ENCODE peak calls at places on chromosome 15, in ten cellular contexts. A is upper lobe of left lung; W is NCI-H2081 treated with DMSO at 0.1 percent for 48 hours; K is stimulated activated CD8-positive, alpha-beta memory T cell treated with anti-CD3 and anti-CD28 coated beads, Interleukin-15, amount 100 ng/mL, for 4 hours; C is anterior cingulate cortex; M is stimulated activated naive CD4-positive, alpha-beta T cell; I is heart left ventricle; T is PC-3; G is AG09309; Y is NCI-H2171 treated with DMSO at 0.1 percent for 48 hours. L is an unnamed sample.

GRCh38 chr15:83848315-83849050 is 194.6 kb downstream of the ADAMTSL3 start:
- DNase-seq in A (no peak), W (no peak), K (no peak), C (no peak), M (no peak), I (no peak), T (peak; percentile 82), G (peak; percentile 58), Y (no peak), L (no peak)

GRCh38 chr15:86829251-86829650 is 749.6 kb downstream of the AGBL1 start:
- DNase-seq in A (no peak), W (no peak), K (no peak), C (no peak), M (no peak), I (no peak), T (no peak), G (no peak), Y (peak; percentile 61), L (no peak)

GRCh38 chr15:30917013-30917412 is 13.3 kb downstream of the FAN1 start:
- DNase-seq in A (no peak), W (no peak), K (no peak), C (no peak), M (no peak), I (no peak), T (no peak), G (no peak), Y (no peak), L (no peak)

GRCh38 chr15:40664909-40665308 is 30.1 kb upstream of the RAD51 start:
- DNase-seq in A (no peak), W (no peak), K (no peak), C (no peak), M (no peak), I (no peak), T (no peak), G (no peak), Y (no peak), L (no peak)

GRCh38 chr15:38746211-38746610 is 181.6 kb upstream of the RASGRP1 start:
- DNase-seq in A (no peak), W (no peak), K (no peak), C (no peak), M (no peak), I (no peak), T (no peak), G (no peak), Y (no peak), L (no peak)

GRCh38 chr15:71716990-71717389 is 93.4 kb upstream of the NR2E3 start:
- DNase-seq in A (no peak), W (no peak), K (no peak), C (no peak), M (no peak), I (no peak), T (peak; percentile 35), G (peak; percentile 14), Y (no peak), L (no peak)

GRCh38 chr15:93987068-93987467 is 244.3 kb upstream of the MCTP2 start:
- DNase-seq in A (no peak), W (no peak), K (no peak), C (no peak), M (no peak), I (no peak), T (no peak), G (no peak), Y (no peak), L (no peak)

GRCh38 chr15:58521293-58521991 is 89.7 kb downstream of the LIPC start:
- DNase-seq in A (peak; percentile 81), W (no peak), K (no peak), C (no peak), M (no peak), I (no peak), T (peak; percentile 93), G (no peak), Y (no peak), L (no peak)